ENCODE peak calls at places on chromosomes 13 and 19, in four cellular contexts. One of them, this sample, is unnamed.

GRCh38 chr13:66969291-66969690 is 260.8 kb downstream of the PCDH9 start:
- DNase-seq in astrocyte of the cerebellum: no peak
- DNase-seq in Caco-2: no peak
- DNase-seq in prostate gland: no peak
- DNase-seq in this sample: no peak

GRCh38 chr13:75537401-75538365 is at the start of gene COMMD6:
- DNase-seq in astrocyte of the cerebellum: peak
- DNase-seq in Caco-2: peak
- DNase-seq in prostate gland: peak
- DNase-seq in this sample: peak

GRCh38 chr13:26589754-26590153 is 32.3 kb downstream of the WASF3 start:
- DNase-seq in astrocyte of the cerebellum: no peak
- DNase-seq in Caco-2: no peak
- DNase-seq in prostate gland: no peak
- DNase-seq in this sample: no peak

GRCh38 chr13:85993567-85993966 is 194.3 kb upstream of the SLITRK6 start:
- DNase-seq in astrocyte of the cerebellum: no peak
- DNase-seq in Caco-2: no peak
- DNase-seq in prostate gland: no peak
- DNase-seq in this sample: no peak

GRCh38 chr13:113145496-113145895 is 13.0 kb upstream of the PROZ start:
- DNase-seq in astrocyte of the cerebellum: no peak
- DNase-seq in Caco-2: no peak
- DNase-seq in prostate gland: no peak
- DNase-seq in this sample: no peak

GRCh38 chr13:99626461-99627082 is 125.3 kb downstream of the TM9SF2 start:
- DNase-seq in astrocyte of the cerebellum: no peak
- DNase-seq in Caco-2: no peak
- DNase-seq in prostate gland: peak
- DNase-seq in this sample: peak

GRCh38 chr19:33201886-33202545 is 7.9 kb downstream of the LRP3 start:
- DNase-seq in astrocyte of the cerebellum: no peak
- DNase-seq in Caco-2: no peak
- DNase-seq in prostate gland: no peak
- DNase-seq in this sample: no peak

GRCh38 chr19:9060559-9061340 is 26.1 kb upstream of the OR1M1 start:
- DNase-seq in astrocyte of the cerebellum: no peak
- DNase-seq in Caco-2: no peak
- DNase-seq in prostate gland: no peak
- DNase-seq in this sample: no peak

GRCh38 chr13:39378293-39378692 is 224.7 kb downstream of the LHFPL6 start:
- DNase-seq in astrocyte of the cerebellum: no peak
- DNase-seq in Caco-2: no peak
- DNase-seq in prostate gland: no peak
- DNase-seq in this sample: no peak

GRCh38 chr19:31350033-31350692 is 927 bp upstream of the TSHZ3 start:
- DNase-seq in astrocyte of the cerebellum: no peak
- DNase-seq in Caco-2: no peak
- DNase-seq in prostate gland: no peak
- DNase-seq in this sample: no peak

GRCh38 chr19:29774126-29774525 is 37.7 kb upstream of the CCNE1 start:
- DNase-seq in astrocyte of the cerebellum: no peak
- DNase-seq in Caco-2: no peak
- DNase-seq in prostate gland: no peak
- DNase-seq in this sample: no peak

GRCh38 chr19:21947775-21948174 is 63.0 kb downstream of the ZNF208 start:
- DNase-seq in astrocyte of the cerebellum: no peak
- DNase-seq in Caco-2: no peak
- DNase-seq in prostate gland: no peak
- DNase-seq in this sample: no peak

GRCh38 chr13:19622189-19622588 is 11.3 kb upstream of the MPHOSPH8 start:
- DNase-seq in astrocyte of the cerebellum: no peak
- DNase-seq in Caco-2: no peak
- DNase-seq in prostate gland: no peak
- DNase-seq in this sample: no peak

GRCh38 chr13:51935326-51936171 is 73.8 kb downstream of the CCDC70 start:
- DNase-seq in astrocyte of the cerebellum: no peak
- DNase-seq in Caco-2: peak
- DNase-seq in prostate gland: peak
- DNase-seq in this sample: no peak

GRCh38 chr19:18290250-18291018 is 9.0 kb upstream of the JUND start:
- DNase-seq in astrocyte of the cerebellum: no peak
- DNase-seq in Caco-2: no peak
- DNase-seq in prostate gland: no peak
- DNase-seq in this sample: no peak

GRCh38 chr19:18291590-18292459 is 10.4 kb upstream of the JUND start:
- DNase-seq in astrocyte of the cerebellum: no peak
- DNase-seq in Caco-2: peak
- DNase-seq in prostate gland: peak
- DNase-seq in this sample: no peak

GRCh38 chr19:18292460-18292809 is 11.0 kb upstream of the JUND start:
- DNase-seq in astrocyte of the cerebellum: no peak
- DNase-seq in Caco-2: no peak
- DNase-seq in prostate gland: peak
- DNase-seq in this sample: no peak

GRCh38 chr19:18289471-18290066 is 8.1 kb upstream of the JUND start:
- DNase-seq in astrocyte of the cerebellum: no peak
- DNase-seq in Caco-2: no peak
- DNase-seq in prostate gland: no peak
- DNase-seq in this sample: no peak

GRCh38 chr19:18291019-18291524 is 9.7 kb upstream of the JUND start:
- DNase-seq in astrocyte of the cerebellum: no peak
- DNase-seq in Caco-2: no peak
- DNase-seq in prostate gland: no peak
- DNase-seq in this sample: no peak
- TF ChIP-seq CTCF in astrocyte of the cerebellum: peak
- TF ChIP-seq CTCF in Caco-2: no peak
- TF ChIP-seq CTCF in prostate gland: no peak
- TF ChIP-seq CTCF in this sample: no peak

GRCh38 chr13:114320065-114320464 is 5.8 kb downstream of the CHAMP1 start:
- DNase-seq in astrocyte of the cerebellum: no peak
- DNase-seq in Caco-2: no peak
- DNase-seq in prostate gland: no peak
- DNase-seq in this sample: no peak

GRCh38 chr13:114318624-114319023 is 4.3 kb downstream of the CHAMP1 start:
- DNase-seq in astrocyte of the cerebellum: no peak
- DNase-seq in Caco-2: no peak
- DNase-seq in prostate gland: no peak
- DNase-seq in this sample: no peak

GRCh38 chr13:114321256-114321655 is 7.0 kb downstream of the CHAMP1 start:
- DNase-seq in astrocyte of the cerebellum: no peak
- DNase-seq in Caco-2: no peak
- DNase-seq in prostate gland: no peak
- DNase-seq in this sample: no peak

GRCh38 chr13:114323349-114323748 is 9.0 kb downstream of the CHAMP1 start:
- DNase-seq in astrocyte of the cerebellum: no peak
- DNase-seq in Caco-2: no peak
- DNase-seq in prostate gland: no peak
- DNase-seq in this sample: no peak

GRCh38 chr13:114319441-114319871 is 5.2 kb downstream of the CHAMP1 start:
- DNase-seq in astrocyte of the cerebellum: peak
- DNase-seq in Caco-2: no peak
- DNase-seq in prostate gland: no peak
- DNase-seq in this sample: peak
- H3K4me3 ChIP-seq in astrocyte of the cerebellum: no peak
- H3K4me3 ChIP-seq in Caco-2: no peak
- H3K4me3 ChIP-seq in prostate gland: no peak
- H3K4me3 ChIP-seq in this sample: no peak

DNA sequence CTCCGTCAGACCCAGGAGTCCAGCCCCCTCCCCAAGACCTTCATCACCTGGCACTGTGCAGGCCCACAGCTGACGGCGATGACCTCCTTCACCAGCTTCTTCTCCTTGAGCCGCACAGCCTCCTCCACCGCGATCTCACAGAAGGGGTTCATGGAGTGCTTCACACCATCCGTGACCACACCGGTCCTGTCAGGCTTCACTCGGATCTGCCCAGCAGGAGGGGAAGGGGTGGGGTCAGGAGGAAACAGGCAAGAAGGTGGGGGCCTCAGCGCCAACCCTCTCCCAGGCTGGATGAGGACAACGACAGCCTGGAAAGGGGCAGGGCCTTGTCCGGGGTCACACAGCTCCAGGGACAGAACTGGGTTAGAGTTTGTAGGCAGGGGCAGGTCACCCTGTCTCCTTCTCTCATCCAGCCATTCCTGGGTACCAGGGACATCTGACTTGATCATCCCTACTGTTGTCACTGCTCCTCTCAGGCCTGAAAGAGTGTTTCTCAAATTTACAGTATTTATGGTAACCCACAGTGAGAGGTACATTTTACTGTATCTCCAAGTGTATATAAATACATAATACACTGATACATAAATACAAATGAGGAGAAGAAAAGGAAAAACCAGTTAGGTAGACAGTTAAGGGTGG is 12.0 kb downstream of the ETFB start:
- DNase-seq in astrocyte of the cerebellum: no peak
- DNase-seq in Caco-2: peak
- DNase-seq in prostate gland: no peak
- DNase-seq in this sample: no peak
- TF ChIP-seq CTCF in astrocyte of the cerebellum: no peak
- TF ChIP-seq CTCF in Caco-2: peak
- TF ChIP-seq CTCF in prostate gland: no peak
- TF ChIP-seq CTCF in this sample: no peak

GRCh38 chr13:28717170-28717569 is 1.6 kb downstream of the SLC46A3 start:
- DNase-seq in astrocyte of the cerebellum: no peak
- DNase-seq in Caco-2: no peak
- DNase-seq in prostate gland: no peak
- DNase-seq in this sample: no peak
- H3K4me3 ChIP-seq in astrocyte of the cerebellum: no peak
- H3K4me3 ChIP-seq in Caco-2: no peak
- H3K4me3 ChIP-seq in prostate gland: no peak
- H3K4me3 ChIP-seq in this sample: no peak

GRCh38 chr19:51402117-51402516 is 11.7 kb upstream of the C19orf84 start:
- DNase-seq in astrocyte of the cerebellum: no peak
- DNase-seq in Caco-2: no peak
- DNase-seq in prostate gland: no peak
- DNase-seq in this sample: no peak
- TF ChIP-seq CTCF in astrocyte of the cerebellum: no peak
- TF ChIP-seq CTCF in Caco-2: no peak
- TF ChIP-seq CTCF in prostate gland: no peak
- TF ChIP-seq CTCF in this sample: no peak

GRCh38 chr19:49337267-49338022 is 2.2 kb downstream of the CD37 start:
- DNase-seq in astrocyte of the cerebellum: no peak
- DNase-seq in Caco-2: no peak
- DNase-seq in prostate gland: no peak
- DNase-seq in this sample: no peak
- H3K4me3 ChIP-seq in astrocyte of the cerebellum: no peak
- H3K4me3 ChIP-seq in Caco-2: no peak
- H3K4me3 ChIP-seq in prostate gland: no peak
- H3K4me3 ChIP-seq in this sample: no peak

GRCh38 chr19:49635530-49636229 is 4.3 kb downstream of the RRAS start:
- DNase-seq in astrocyte of the cerebellum: no peak
- DNase-seq in Caco-2: no peak
- DNase-seq in prostate gland: no peak
- DNase-seq in this sample: no peak
- TF ChIP-seq CTCF in astrocyte of the cerebellum: peak
- TF ChIP-seq CTCF in Caco-2: no peak
- TF ChIP-seq CTCF in prostate gland: no peak
- TF ChIP-seq CTCF in this sample: peak

GRCh38 chr19:1258707-1259205 is 10.4 kb downstream of the MIDN start:
- DNase-seq in astrocyte of the cerebellum: no peak
- DNase-seq in Caco-2: no peak
- DNase-seq in prostate gland: no peak
- DNase-seq in this sample: no peak
- H3K4me3 ChIP-seq in astrocyte of the cerebellum: no peak
- H3K4me3 ChIP-seq in Caco-2: peak
- H3K4me3 ChIP-seq in prostate gland: no peak
- H3K4me3 ChIP-seq in this sample: no peak

DNA sequence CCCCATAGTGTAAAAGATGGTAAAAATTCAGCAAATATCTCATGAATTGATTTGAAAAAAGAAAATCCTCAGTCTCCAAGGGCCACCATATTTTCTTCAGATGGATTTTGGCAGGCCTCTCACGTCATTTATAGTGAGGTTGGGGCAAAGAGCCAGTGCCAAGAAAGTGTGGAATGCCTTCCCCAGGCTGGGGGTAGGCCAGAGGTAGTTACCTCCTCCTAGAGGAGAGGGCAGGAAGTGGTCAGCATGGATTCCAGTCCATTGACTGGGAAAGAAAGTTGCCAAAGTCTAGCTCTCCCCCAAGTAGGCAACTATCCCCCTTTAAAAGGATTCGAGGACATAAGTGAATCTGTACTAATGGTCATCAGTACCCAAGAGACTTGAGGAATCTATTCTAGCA is 68.4 kb upstream of the KCTD4 start:
- DNase-seq in astrocyte of the cerebellum: peak
- DNase-seq in Caco-2: no peak
- DNase-seq in prostate gland: no peak
- DNase-seq in this sample: no peak
- TF ChIP-seq CTCF in astrocyte of the cerebellum: peak
- TF ChIP-seq CTCF in Caco-2: peak
- TF ChIP-seq CTCF in prostate gland: no peak
- TF ChIP-seq CTCF in this sample: no peak

GRCh38 chr19:6529937-6530384 is 865 bp upstream of the TNFSF9 start:
- DNase-seq in astrocyte of the cerebellum: no peak
- DNase-seq in Caco-2: no peak
- DNase-seq in prostate gland: no peak
- DNase-seq in this sample: no peak
- H3K4me3 ChIP-seq in astrocyte of the cerebellum: peak
- H3K4me3 ChIP-seq in Caco-2: peak
- H3K4me3 ChIP-seq in prostate gland: no peak
- H3K4me3 ChIP-seq in this sample: peak